ENCODE peak calls at places on chromosomes 13 and 19, in ten cellular contexts. G is AG09309, W is suprapubic skin, H is GM10248, V is psoas muscle, M is heart right ventricle, B is progenitor cell of endocrine pancreas, J is nephron progenitor cell, D is glutamatergic neuron, S is uterus. C is an unnamed sample.

GRCh38 chr13:35496761-35497386 is 20.4 kb upstream of the MAB21L1 start:
- DNase-seq in G (no peak), W (no peak), H (no peak), V (no peak), M (no peak), B (no peak), J (no peak), D (no peak), S (no peak), C (no peak)

GRCh38 chr19:51546650-51547396 is 15.4 kb upstream of the SIGLEC6 start:
- DNase-seq in G (peak), W (no peak), H (no peak), V (no peak), M (no peak), B (no peak), J (no peak), D (no peak), S (no peak), C (peak)

GRCh38 chr13:90201676-90202425 is 1145.6 kb upstream of the MIR17HG start:
- DNase-seq in G (no peak), W (no peak), H (no peak), V (no peak), M (peak), B (no peak), J (no peak), D (no peak), S (no peak), C (no peak)

GRCh38 chr13:84352946-84353345 is 470.7 kb upstream of the SLITRK1 start:
- DNase-seq in G (no peak), W (no peak), H (no peak), V (no peak), M (no peak), B (no peak), J (no peak), D (no peak), S (no peak), C (no peak)

GRCh38 chr13:78256479-78256878 is 337.8 kb upstream of the EDNRB start:
- DNase-seq in G (no peak), W (no peak), H (no peak), V (no peak), M (no peak), B (no peak), J (no peak), D (no peak), S (no peak), C (no peak)

GRCh38 chr19:54114340-54114826 is 1.1 kb downstream of the TFPT start:
- DNase-seq in G (no peak), W (no peak), H (peak), V (no peak), M (peak), B (no peak), J (no peak), D (no peak), S (no peak), C (peak)

GRCh38 chr13:96822900-96823299 is 171.4 kb downstream of the OXGR1 start:
- DNase-seq in G (no peak), W (no peak), H (peak), V (no peak), M (no peak), B (no peak), J (peak), D (peak), S (no peak), C (peak)

GRCh38 chr13:75345191-75345590 is 136.8 kb downstream of the TBC1D4 start:
- DNase-seq in G (no peak), W (no peak), H (no peak), V (no peak), M (no peak), B (no peak), J (no peak), D (no peak), S (no peak), C (no peak)

GRCh38 chr13:31878495-31878894 is 139.2 kb downstream of the RXFP2 start:
- DNase-seq in G (no peak), W (no peak), H (no peak), V (no peak), M (no peak), B (no peak), J (no peak), D (no peak), S (no peak), C (no peak)

GRCh38 chr19:30319876-30320275 is 52.3 kb upstream of the ZNF536 start:
- DNase-seq in G (no peak), W (no peak), H (no peak), V (no peak), M (no peak), B (no peak), J (no peak), D (no peak), S (no peak), C (no peak)

GRCh38 chr13:110290811-110291210 is 16.1 kb downstream of the COL4A1 start:
- DNase-seq in G (no peak), W (no peak), H (no peak), V (no peak), M (no peak), B (no peak), J (no peak), D (no peak), S (no peak), C (no peak)

GRCh38 chr13:104389722-104390121 is 1323.5 kb upstream of the SLC10A2 start:
- DNase-seq in G (no peak), W (no peak), H (no peak), V (no peak), M (no peak), B (no peak), J (no peak), D (no peak), S (no peak), C (no peak)

GRCh38 chr19:49921871-49922755 is 6.9 kb upstream of the ATF5 start:
- DNase-seq in G (no peak), W (no peak), H (no peak), V (no peak), M (no peak), B (no peak), J (no peak), D (no peak), S (no peak), C (no peak)

GRCh38 chr19:12868540-12869112 is 12.6 kb downstream of the DNASE2 start:
- DNase-seq in G (no peak), W (no peak), H (no peak), V (no peak), M (no peak), B (no peak), J (no peak), D (no peak), S (no peak), C (no peak)

GRCh38 chr13:43648733-43649132 is 138.0 kb downstream of the ENOX1 start:
- DNase-seq in G (no peak), W (no peak), H (no peak), V (no peak), M (no peak), B (no peak), J (no peak), D (no peak), S (no peak), C (no peak)

GRCh38 chr13:106701810-106702341 is 133.9 kb upstream of the ARGLU1 start:
- DNase-seq in G (no peak), W (no peak), H (no peak), V (peak), M (peak), B (no peak), J (no peak), D (no peak), S (peak), C (no peak)

GRCh38 chr19:21314676-21315075 is 14.5 kb downstream of the ZNF708 start:
- DNase-seq in G (no peak), W (no peak), H (no peak), V (no peak), M (no peak), B (no peak), J (no peak), D (no peak), S (peak), C (no peak)

GRCh38 chr13:25042141-25042540 is 53.8 kb upstream of the PABPC3 start:
- DNase-seq in G (no peak), W (no peak), H (no peak), V (no peak), M (no peak), B (no peak), J (no peak), D (no peak), S (no peak), C (no peak)

GRCh38 chr13:66312312-66313087 is 917.6 kb downstream of the PCDH9 start:
- DNase-seq in G (peak), W (no peak), H (no peak), V (no peak), M (no peak), B (no peak), J (no peak), D (no peak), S (no peak), C (no peak)

GRCh38 chr13:30934381-30934780 is 1.9 kb downstream of the TEX26 start:
- DNase-seq in G (no peak), W (no peak), H (no peak), V (no peak), M (no peak), B (no peak), J (no peak), D (peak), S (no peak), C (no peak)

GRCh38 chr13:24209138-24209537 is 48.6 kb downstream of the SPATA13 start:
- DNase-seq in G (no peak), W (no peak), H (no peak), V (no peak), M (no peak), B (no peak), J (no peak), D (no peak), S (no peak), C (no peak)

GRCh38 chr13:80558074-80558473 is 217.1 kb upstream of the SPRY2 start:
- DNase-seq in G (no peak), W (no peak), H (no peak), V (no peak), M (no peak), B (no peak), J (no peak), D (no peak), S (no peak), C (no peak)

GRCh38 chr19:4495471-4495870 is 22.8 kb downstream of the PLIN4 start:
- DNase-seq in G (no peak), W (no peak), H (no peak), V (no peak), M (no peak), B (no peak), J (no peak), D (peak), S (no peak), C (no peak)

GRCh38 chr13:73417012-73417615 is 358.3 kb downstream of the KLF5 start:
- DNase-seq in G (no peak), W (no peak), H (peak), V (no peak), M (no peak), B (no peak), J (no peak), D (no peak), S (no peak), C (no peak)

GRCh38 chr19:49017666-49018351 is 918 bp upstream of the LHB start:
- DNase-seq in G (no peak), W (no peak), H (peak), V (peak), M (peak), B (peak), J (peak), D (peak), S (no peak), C (peak)

GRCh38 chr19:13850910-13851753 is 25.8 kb upstream of the NANOS3 start:
- DNase-seq in G (no peak), W (peak), H (no peak), V (peak), M (peak), B (no peak), J (no peak), D (no peak), S (peak), C (no peak)

GRCh38 chr19:37936166-37936565 is 29.2 kb downstream of the SIPA1L3 start:
- DNase-seq in G (no peak), W (no peak), H (no peak), V (no peak), M (no peak), B (no peak), J (no peak), D (no peak), S (no peak), C (no peak)

GRCh38 chr13:38045278-38046048 is 175.9 kb upstream of the TRPC4 start:
- DNase-seq in G (no peak), W (no peak), H (no peak), V (no peak), M (no peak), B (no peak), J (no peak), D (no peak), S (no peak), C (peak)

GRCh38 chr19:47270408-47270807 is 4.3 kb upstream of the INAFM1 start:
- DNase-seq in G (no peak), W (no peak), H (no peak), V (no peak), M (no peak), B (no peak), J (no peak), D (no peak), S (no peak), C (no peak)

GRCh38 chr13:39538826-39539555 is 64.0 kb downstream of the LHFPL6 start:
- DNase-seq in G (peak), W (no peak), H (no peak), V (no peak), M (no peak), B (no peak), J (no peak), D (no peak), S (no peak), C (no peak)

GRCh38 chr13:42334329-42334706 is 62.4 kb downstream of the AKAP11 start:
- DNase-seq in G (no peak), W (no peak), H (no peak), V (no peak), M (no peak), B (no peak), J (no peak), D (no peak), S (no peak), C (no peak)

GRCh38 chr13:48233886-48234488 is 981 bp downstream of the ITM2B start:
- DNase-seq in G (no peak), W (no peak), H (no peak), V (no peak), M (no peak), B (no peak), J (no peak), D (no peak), S (no peak), C (no peak)

GRCh38 chr19:46766569-46767317 is 20.5 kb upstream of the STRN4 start:
- DNase-seq in G (no peak), W (no peak), H (peak), V (peak), M (no peak), B (no peak), J (peak), D (peak), S (no peak), C (peak)

GRCh38 chr13:41563501-41564001 is 106.2 kb downstream of the RGCC start:
- DNase-seq in G (peak), W (no peak), H (no peak), V (no peak), M (peak), B (no peak), J (no peak), D (no peak), S (no peak), C (no peak)

GRCh38 chr13:32426191-32426980 is 1.5 kb downstream of the N4BP2L1 start:
- DNase-seq in G (no peak), W (no peak), H (peak), V (no peak), M (no peak), B (no peak), J (no peak), D (no peak), S (no peak), C (no peak)

GRCh38 chr19:49362048-49362925 is at the start of gene TEAD2:
- DNase-seq in G (no peak), W (peak), H (no peak), V (peak), M (peak), B (peak), J (peak), D (peak), S (peak), C (peak)

GRCh38 chr19:15255359-15255990 is 23.2 kb upstream of the EPHX3 start:
- DNase-seq in G (no peak), W (no peak), H (no peak), V (no peak), M (no peak), B (no peak), J (no peak), D (no peak), S (no peak), C (no peak)

GRCh38 chr13:39586956-39587605 is 15.9 kb downstream of the LHFPL6 start:
- DNase-seq in G (no peak), W (no peak), H (no peak), V (no peak), M (no peak), B (no peak), J (no peak), D (no peak), S (no peak), C (no peak)

GRCh38 chr19:52946322-52947310 is 16.1 kb downstream of the ZNF816 start:
- DNase-seq in G (no peak), W (peak), H (peak), V (peak), M (no peak), B (peak), J (peak), D (peak), S (peak), C (peak)

GRCh38 chr19:42323852-42324654 is 1.4 kb upstream of the MEGF8 start:
- DNase-seq in G (no peak), W (no peak), H (no peak), V (no peak), M (no peak), B (no peak), J (peak), D (peak), S (no peak), C (no peak)

GRCh38 chr19:42325896-42326771 is 699 bp downstream of the MEGF8 start:
- DNase-seq in G (no peak), W (no peak), H (peak), V (peak), M (no peak), B (no peak), J (peak), D (peak), S (no peak), C (peak)

GRCh38 chr19:42326969-42327368 is 1.5 kb downstream of the MEGF8 start:
- DNase-seq in G (no peak), W (no peak), H (no peak), V (no peak), M (no peak), B (no peak), J (no peak), D (no peak), S (no peak), C (no peak)

GRCh38 chr19:42324655-42325307 is 654 bp upstream of the MEGF8 start:
- DNase-seq in G (no peak), W (no peak), H (no peak), V (no peak), M (no peak), B (no peak), J (peak), D (peak), S (no peak), C (no peak)

GRCh38 chr19:42325308-42325895 is at the start of gene MEGF8:
- DNase-seq in G (peak), W (peak), H (peak), V (peak), M (peak), B (peak), J (peak), D (peak), S (peak), C (peak)
- TF ChIP-seq CTCF in G (peak), W (peak), H (peak), V (no peak), M (peak), B (no peak), J (no peak), D (no peak), S (peak), C (peak)

DNA sequence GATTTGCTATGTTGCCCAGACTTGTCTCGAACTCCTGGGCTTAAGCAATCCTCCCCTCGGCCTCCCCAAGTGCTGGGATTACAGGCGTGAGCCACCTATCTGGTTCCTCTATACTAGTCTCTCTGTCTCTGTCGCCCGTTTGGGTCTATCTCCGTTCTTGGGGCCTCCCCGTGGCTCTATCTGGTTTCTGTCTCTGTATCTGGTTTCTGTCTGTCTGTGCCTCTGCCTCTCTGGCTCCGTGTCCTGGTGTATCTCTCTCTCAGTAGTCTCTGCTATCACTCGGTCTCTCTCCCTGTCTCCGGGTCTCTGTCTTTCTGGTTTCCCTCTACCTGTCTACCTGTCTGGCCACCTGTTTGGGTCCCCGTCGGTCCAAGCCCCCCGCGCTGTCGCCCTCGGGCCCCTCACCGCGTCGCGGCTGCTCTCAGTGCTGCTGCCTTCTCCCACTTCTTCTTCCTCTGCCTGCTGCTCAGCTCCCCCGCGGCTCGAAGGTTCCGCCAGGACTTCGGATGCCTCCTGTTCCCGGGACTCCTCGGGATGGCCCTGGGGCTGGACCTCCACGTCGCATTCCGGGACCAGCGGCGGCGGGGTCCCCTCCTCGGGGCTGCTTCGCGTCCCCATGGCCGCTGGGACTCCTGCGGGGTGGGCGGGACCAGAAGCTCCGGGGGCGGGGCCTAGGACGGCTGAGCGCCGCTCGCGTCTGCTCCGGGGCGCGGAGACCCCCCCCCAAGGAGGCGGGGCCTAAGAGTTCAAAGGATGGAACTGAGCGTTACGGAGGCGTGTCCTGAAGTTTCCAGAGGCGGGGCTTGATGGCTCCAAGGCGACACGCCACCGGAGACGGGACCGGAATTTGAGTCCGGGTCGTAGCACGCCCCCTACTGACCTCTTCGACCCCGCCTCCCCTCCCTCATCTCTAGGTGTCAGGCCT is 783 bp downstream of the PHLDB3 start:
- DNase-seq in G (peak), W (peak), H (peak), V (peak), M (peak), B (peak), J (peak), D (peak), S (peak), C (peak)
- TF ChIP-seq CTCF in G (no peak), W (no peak), H (peak), V (no peak), M (no peak), B (peak), J (no peak), D (no peak), S (peak), C (peak)

DNA sequence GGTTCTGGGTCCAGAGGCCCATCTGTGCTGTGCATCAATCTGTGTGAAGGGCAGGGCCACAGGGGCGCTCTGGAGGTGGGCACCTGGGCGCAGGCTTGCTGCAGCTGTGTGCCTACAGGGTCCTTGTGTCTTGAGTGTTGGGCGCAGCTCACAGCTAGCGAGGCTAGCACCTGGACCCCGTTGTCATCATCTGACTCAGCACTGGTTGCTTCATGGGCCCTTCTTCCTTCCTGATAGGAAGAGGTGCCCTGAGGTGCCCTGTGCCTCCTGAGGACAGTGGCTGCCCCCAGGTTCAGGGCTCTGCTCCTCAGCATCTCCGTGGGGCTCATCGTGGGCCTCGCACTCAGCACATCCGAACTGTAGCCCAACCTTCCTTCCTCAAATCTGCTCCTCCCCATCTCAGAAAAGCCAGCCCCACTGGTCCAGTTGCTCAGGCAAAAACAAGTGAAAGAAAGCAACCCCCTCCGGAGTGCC is 54.8 kb downstream of the GATAD2A start:
- DNase-seq in G (no peak), W (no peak), H (no peak), V (no peak), M (no peak), B (no peak), J (no peak), D (no peak), S (no peak), C (no peak)
- TF ChIP-seq CTCF in G (no peak), W (no peak), H (no peak), V (no peak), M (no peak), B (no peak), J (no peak), D (no peak), S (no peak), C (no peak)

GRCh38 chr13:56615572-56615971 is 525.1 kb upstream of the PRR20A start:
- DNase-seq in G (no peak), W (no peak), H (no peak), V (no peak), M (no peak), B (no peak), J (no peak), D (no peak), S (no peak), C (no peak)
- TF ChIP-seq CTCF in G (no peak), W (no peak), H (no peak), V (no peak), M (no peak), B (no peak), J (no peak), D (no peak), S (no peak), C (no peak)

C was measured in endothelial cell.